ENCODE peak calls at places on chromosomes 7 and 10, in five cellular contexts. W, X, S, P and D are unnamed samples.

GRCh38 chr10:47317251-47317650 is 5.0 kb upstream of the GDF2 start:
- DNase-seq in W (no peak), X (no peak), S (no peak), P (no peak), D (no peak)

GRCh38 chr10:23200997-23201652 is 9.0 kb downstream of the PTF1A start:
- DNase-seq in W (no peak), X (no peak), S (no peak), P (no peak), D (no peak)

GRCh38 chr7:133009853-133010252 is 72.0 kb downstream of the CHCHD3 start:
- DNase-seq in W (no peak), X (no peak), S (no peak), P (peak), D (no peak)

GRCh38 chr7:129835436-129836020 is 117.2 kb downstream of the UBE2H start:
- DNase-seq in W (no peak), X (no peak), S (no peak), P (no peak), D (no peak)

GRCh38 chr7:16702433-16702832 is 51.1 kb upstream of the TSPAN13 start:
- DNase-seq in W (no peak), X (no peak), S (no peak), P (no peak), D (no peak)

GRCh38 chr7:37901236-37901827 is 15.3 kb downstream of the SFRP4 start:
- DNase-seq in W (peak), X (no peak), S (no peak), P (peak), D (no peak)

GRCh38 chr7:145378197-145378596 is 542.3 kb upstream of the TPK1 start:
- DNase-seq in W (no peak), X (no peak), S (no peak), P (no peak), D (no peak)

GRCh38 chr10:49117366-49117905 is 2.1 kb upstream of the VSTM4 start:
- DNase-seq in W (peak), X (no peak), S (no peak), P (no peak), D (no peak)

GRCh38 chr7:34430456-34430855 is 227.6 kb upstream of the NPSR1 start:
- DNase-seq in W (peak), X (no peak), S (no peak), P (peak), D (no peak)

GRCh38 chr7:37901890-37902524 is 14.6 kb downstream of the SFRP4 start:
- DNase-seq in W (no peak), X (no peak), S (no peak), P (peak), D (no peak)

GRCh38 chr7:142063551-142064442 is 47.7 kb upstream of the MGAM2 start:
- DNase-seq in W (no peak), X (no peak), S (no peak), P (no peak), D (no peak)

GRCh38 chr7:135795846-135796570 is 47.4 kb upstream of the FAM180A start:
- DNase-seq in W (no peak), X (no peak), S (no peak), P (no peak), D (no peak)

GRCh38 chr7:41825927-41826480 is 123.1 kb upstream of the INHBA start:
- DNase-seq in W (no peak), X (no peak), S (no peak), P (peak), D (no peak)

GRCh38 chr7:56033671-56034432 is 17.4 kb downstream of the PSPH start:
- DNase-seq in W (peak), X (peak), S (peak), P (peak), D (peak)

GRCh38 chr10:30917790-30918189 is 113.9 kb downstream of the ZNF438 start:
- DNase-seq in W (no peak), X (no peak), S (no peak), P (no peak), D (no peak)

GRCh38 chr10:819326-819725 is 112.2 kb downstream of the LARP4B start:
- DNase-seq in W (no peak), X (no peak), S (no peak), P (no peak), D (no peak)

GRCh38 chr10:72322280-72323058 is 32.2 kb downstream of the DNAJB12 start:
- DNase-seq in W (no peak), X (peak), S (no peak), P (no peak), D (no peak)

GRCh38 chr7:36627836-36628235 is 96.5 kb downstream of the AOAH start:
- DNase-seq in W (no peak), X (no peak), S (no peak), P (no peak), D (no peak)

GRCh38 chr10:71752391-71753090 is 20.8 kb downstream of the VSIR start:
- DNase-seq in W (no peak), X (peak), S (no peak), P (no peak), D (no peak)

GRCh38 chr10:88270871-88271713 is 312.0 kb downstream of the RNLS start:
- DNase-seq in W (no peak), X (no peak), S (no peak), P (peak), D (peak)

GRCh38 chr10:51244739-51245138 is 170.5 kb downstream of the PRKG1 start:
- DNase-seq in W (no peak), X (no peak), S (no peak), P (peak), D (no peak)

GRCh38 chr10:18071591-18071990 is 68.6 kb upstream of the CACNB2 start:
- DNase-seq in W (no peak), X (no peak), S (no peak), P (no peak), D (no peak)

GRCh38 chr7:637826-638225 is 88.7 kb upstream of the DNAAF5 start:
- DNase-seq in W (no peak), X (no peak), S (no peak), P (no peak), D (no peak)

GRCh38 chr10:52216852-52217251 is 97.2 kb upstream of the DKK1 start:
- DNase-seq in W (peak), X (no peak), S (no peak), P (peak), D (no peak)

GRCh38 chr7:92056276-92056675 is 78.0 kb downstream of the CYP51A1 start:
- DNase-seq in W (no peak), X (no peak), S (no peak), P (no peak), D (no peak)

GRCh38 chr10:80161321-80162084 is 29.0 kb downstream of the PLAC9 start:
- DNase-seq in W (peak), X (peak), S (no peak), P (no peak), D (no peak)

GRCh38 chr7:1103009-1103788 is 15.3 kb downstream of the GPER1 start:
- DNase-seq in W (no peak), X (no peak), S (no peak), P (no peak), D (no peak)

GRCh38 chr10:93806882-93807281 is 49.1 kb downstream of the LGI1 start:
- DNase-seq in W (no peak), X (no peak), S (no peak), P (no peak), D (no peak)

GRCh38 chr10:110172155-110172554 is 35.2 kb upstream of the MXI1 start:
- DNase-seq in W (no peak), X (no peak), S (no peak), P (peak), D (no peak)

GRCh38 chr10:117548191-117548668 is 5.7 kb downstream of the EMX2 start:
- DNase-seq in W (no peak), X (no peak), S (no peak), P (no peak), D (no peak)